ENCODE peak calls at places on chromosomes 2 and 18, in six cellular contexts. C is T-helper 22 cell, N is T47D, J is ELR, Z is LHCN-M2, H is endodermal cell. G is an unnamed sample.

GRCh38 chr18:61683856-61684255 is 209.0 kb downstream of the RNF152 start:
- DNase-seq in H (no peak), Z (no peak), C (no peak), N (no peak), J (no peak), G (no peak)

GRCh38 chr18:6743988-6744387 is 14.5 kb downstream of the ARHGAP28 start:
- DNase-seq in Z (no peak), H (no peak), N (no peak), C (no peak), J (no peak), G (no peak)

GRCh38 chr18:111292-112014 is 46.9 kb upstream of the USP14 start:
- DNase-seq in J (peak), Z (peak), C (peak), H (peak), N (peak), G (peak)

GRCh38 chr2:134401081-134401497 is 147.2 kb downstream of the MGAT5 start:
- DNase-seq in H (no peak), Z (no peak), N (no peak), J (no peak), C (no peak), G (no peak)

GRCh38 chr18:3603460-3604259 is 153.7 kb downstream of the TGIF1 start:
- DNase-seq in C (no peak), H (peak), Z (peak), J (peak), N (no peak), G (peak)

GRCh38 chr2:154693941-154694340 is 4.6 kb upstream of the KCNJ3 start:
- DNase-seq in C (no peak), N (no peak), H (no peak), Z (no peak), J (no peak), G (no peak)

GRCh38 chr2:11075221-11075620 is 80.0 kb upstream of the SLC66A3 start:
- DNase-seq in C (no peak), H (no peak), J (no peak), Z (no peak), N (no peak), G (no peak)

GRCh38 chr18:14086459-14087231 is 45.6 kb downstream of the ZNF519 start:
- DNase-seq in N (peak), J (peak), C (no peak), Z (peak), H (peak), G (peak)

GRCh38 chr18:9348079-9348671 is 13.6 kb downstream of the TWSG1 start:
- DNase-seq in J (peak), Z (peak), C (no peak), N (no peak), H (no peak), G (no peak)

GRCh38 chr2:200382883-200383282 is 76.4 kb downstream of the SPATS2L start:
- DNase-seq in N (no peak), C (no peak), J (no peak), H (no peak), Z (no peak), G (no peak)

GRCh38 chr18:79496978-79497637 is 101.4 kb downstream of the NFATC1 start:
- DNase-seq in N (no peak), H (no peak), C (no peak), J (no peak), Z (peak), G (peak)

G was measured in putamen.